ENCODE peak calls at places on chromosomes 3 and 15, in six cellular contexts. One of them, this sample, is unnamed. For H3K9me2, the result is how much of the 10 kb centered on the place peaks cover.

GRCh38 chr3:142844339-142844977 is 44.4 kb downstream of the PCOLCE2 start:
- DNase-seq in MM.1S: peak
- DNase-seq in GM23248: peak
- DNase-seq in HCT116: peak
- DNase-seq in SK-N-SH: peak
- DNase-seq in PC-3: peak
- DNase-seq in this sample: peak

GRCh38 chr3:13505147-13506130 is 25.3 kb downstream of the HDAC11 start:
- DNase-seq in SK-N-SH: no peak
- DNase-seq in GM23248: no peak
- DNase-seq in PC-3: no peak
- DNase-seq in MM.1S: no peak
- DNase-seq in HCT116: no peak
- DNase-seq in this sample: no peak

GRCh38 chr3:93973160-93974126 is at the start of gene PROS1:
- DNase-seq in MM.1S: peak
- DNase-seq in SK-N-SH: peak
- DNase-seq in PC-3: peak
- DNase-seq in GM23248: peak
- DNase-seq in HCT116: peak
- DNase-seq in this sample: peak

GRCh38 chr3:138943724-138944131 is 3.2 kb downstream of the FOXL2 start:
- DNase-seq in HCT116: no peak
- DNase-seq in GM23248: no peak
- DNase-seq in MM.1S: no peak
- DNase-seq in PC-3: peak
- DNase-seq in SK-N-SH: no peak
- DNase-seq in this sample: no peak

GRCh38 chr15:71548317-71548908 is 261.9 kb upstream of the NR2E3 start:
- DNase-seq in SK-N-SH: no peak
- DNase-seq in HCT116: no peak
- DNase-seq in GM23248: no peak
- DNase-seq in MM.1S: no peak
- DNase-seq in PC-3: no peak
- DNase-seq in this sample: no peak

GRCh38 chr3:123411340-123412040 is 37.4 kb downstream of the ADCY5 start:
- DNase-seq in PC-3: no peak
- DNase-seq in SK-N-SH: no peak
- DNase-seq in HCT116: no peak
- DNase-seq in MM.1S: no peak
- DNase-seq in GM23248: no peak
- DNase-seq in this sample: no peak

GRCh38 chr3:139302084-139302800 is 41.6 kb upstream of the MRPS22 start:
- DNase-seq in SK-N-SH: peak
- DNase-seq in GM23248: peak
- DNase-seq in MM.1S: peak
- DNase-seq in HCT116: peak
- DNase-seq in PC-3: peak
- DNase-seq in this sample: no peak

GRCh38 chr15:84684092-84684491 is 26.1 kb upstream of the NMB start:
- DNase-seq in HCT116: no peak
- DNase-seq in MM.1S: no peak
- DNase-seq in SK-N-SH: no peak
- DNase-seq in PC-3: no peak
- DNase-seq in GM23248: no peak
- DNase-seq in this sample: no peak

GRCh38 chr15:84944861-84945260 is 36.8 kb upstream of the PDE8A start:
- DNase-seq in MM.1S: no peak
- DNase-seq in SK-N-SH: no peak
- DNase-seq in HCT116: no peak
- DNase-seq in GM23248: no peak
- DNase-seq in PC-3: no peak
- DNase-seq in this sample: no peak

GRCh38 chr3:188179006-188179966 is 25.3 kb downstream of the LPP start:
- DNase-seq in SK-N-SH: no peak
- DNase-seq in GM23248: peak
- DNase-seq in MM.1S: no peak
- DNase-seq in HCT116: no peak
- DNase-seq in PC-3: no peak
- DNase-seq in this sample: peak

GRCh38 chr3:184352897-184353545 is 8.4 kb downstream of the CLCN2 start:
- DNase-seq in GM23248: no peak
- DNase-seq in MM.1S: no peak
- DNase-seq in SK-N-SH: no peak
- DNase-seq in HCT116: no peak
- DNase-seq in PC-3: no peak
- DNase-seq in this sample: no peak

GRCh38 chr3:160935413-160936095 is 169.6 kb downstream of the B3GALNT1 start:
- DNase-seq in PC-3: no peak
- DNase-seq in HCT116: no peak
- DNase-seq in MM.1S: no peak
- DNase-seq in SK-N-SH: no peak
- DNase-seq in GM23248: no peak
- DNase-seq in this sample: no peak

GRCh38 chr3:52527039-52527731 is 6.5 kb downstream of the NT5DC2 start:
- DNase-seq in HCT116: no peak
- DNase-seq in PC-3: no peak
- DNase-seq in SK-N-SH: no peak
- DNase-seq in MM.1S: no peak
- DNase-seq in GM23248: no peak
- DNase-seq in this sample: no peak

GRCh38 chr3:141148169-141148568 is 83.5 kb upstream of the PXYLP1 start:
- DNase-seq in PC-3: no peak
- DNase-seq in MM.1S: no peak
- DNase-seq in SK-N-SH: no peak
- DNase-seq in HCT116: no peak
- DNase-seq in GM23248: no peak
- DNase-seq in this sample: no peak

GRCh38 chr15:35308802-35309201 is 223.7 kb upstream of the NANOGP8 start:
- DNase-seq in SK-N-SH: no peak
- DNase-seq in HCT116: no peak
- DNase-seq in PC-3: peak
- DNase-seq in MM.1S: no peak
- DNase-seq in GM23248: peak
- DNase-seq in this sample: no peak

GRCh38 chr15:97026781-97027180 is 696.3 kb downstream of the NR2F2 start:
- DNase-seq in HCT116: no peak
- DNase-seq in GM23248: no peak
- DNase-seq in MM.1S: no peak
- DNase-seq in PC-3: no peak
- DNase-seq in SK-N-SH: no peak
- DNase-seq in this sample: no peak

GRCh38 chr3:188916934-188917391 is 254.8 kb upstream of the TPRG1 start:
- DNase-seq in HCT116: no peak
- DNase-seq in GM23248: peak
- DNase-seq in PC-3: no peak
- DNase-seq in SK-N-SH: no peak
- DNase-seq in MM.1S: no peak
- DNase-seq in this sample: no peak

GRCh38 chr3:112133606-112134334 is 722 bp upstream of the GCSAM start:
- DNase-seq in SK-N-SH: no peak
- DNase-seq in PC-3: no peak
- DNase-seq in HCT116: no peak
- DNase-seq in GM23248: no peak
- DNase-seq in MM.1S: no peak
- DNase-seq in this sample: peak

GRCh38 chr15:70096975-70097336 is 761 bp downstream of the TLE3 start:
- DNase-seq in GM23248: peak
- DNase-seq in MM.1S: peak
- DNase-seq in PC-3: no peak
- DNase-seq in SK-N-SH: no peak
- DNase-seq in HCT116: no peak
- DNase-seq in this sample: no peak

GRCh38 chr3:111032677-111033076 is 38.9 kb upstream of the NECTIN3 start:
- DNase-seq in GM23248: no peak
- DNase-seq in HCT116: no peak
- DNase-seq in PC-3: peak
- DNase-seq in SK-N-SH: no peak
- DNase-seq in MM.1S: no peak
- DNase-seq in this sample: no peak

DNA sequence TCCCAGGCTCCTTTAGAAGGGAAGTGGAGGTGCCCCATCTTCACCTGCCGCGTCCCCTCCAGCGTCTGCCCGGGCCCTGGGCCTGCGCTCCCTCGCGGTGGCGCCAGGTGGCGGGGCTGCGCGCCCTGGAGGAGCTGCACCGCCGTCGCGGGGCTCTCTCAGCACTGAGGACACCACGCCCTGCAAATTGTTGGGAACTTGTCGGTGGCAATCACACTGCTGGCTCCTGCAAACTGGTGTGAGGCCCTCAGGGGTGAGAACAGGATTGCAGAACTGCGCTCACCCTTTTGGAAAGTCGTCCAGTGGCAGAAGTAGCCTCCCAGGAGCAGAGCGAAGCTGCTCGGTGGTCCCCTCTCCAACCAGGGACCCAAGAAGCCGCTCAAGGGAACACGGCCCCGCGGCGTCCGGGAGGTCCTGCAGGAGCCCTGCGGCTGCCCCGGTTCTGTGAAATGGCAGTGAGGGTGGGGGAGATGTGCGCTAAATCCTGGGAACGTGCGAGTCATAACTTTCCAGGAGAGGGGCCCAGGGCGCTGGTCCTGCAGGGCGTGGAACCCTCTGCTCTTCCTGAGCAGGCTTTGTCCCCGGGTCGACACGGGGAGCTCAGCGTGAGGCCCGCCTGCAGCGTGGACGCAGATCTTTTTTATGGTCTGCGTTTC is 995 bp upstream of the LRRK1 start:
- DNase-seq in GM23248: peak
- DNase-seq in SK-N-SH: peak
- DNase-seq in HCT116: peak
- DNase-seq in PC-3: peak
- DNase-seq in MM.1S: peak
- DNase-seq in this sample: peak
- H3K4me2 ChIP-seq in GM23248: peak
- H3K4me2 ChIP-seq in SK-N-SH: peak
- H3K4me2 ChIP-seq in HCT116: peak
- H3K4me2 ChIP-seq in PC-3: peak
- H3K4me2 ChIP-seq in MM.1S: peak
- H3K4me2 ChIP-seq in this sample: peak

DNA sequence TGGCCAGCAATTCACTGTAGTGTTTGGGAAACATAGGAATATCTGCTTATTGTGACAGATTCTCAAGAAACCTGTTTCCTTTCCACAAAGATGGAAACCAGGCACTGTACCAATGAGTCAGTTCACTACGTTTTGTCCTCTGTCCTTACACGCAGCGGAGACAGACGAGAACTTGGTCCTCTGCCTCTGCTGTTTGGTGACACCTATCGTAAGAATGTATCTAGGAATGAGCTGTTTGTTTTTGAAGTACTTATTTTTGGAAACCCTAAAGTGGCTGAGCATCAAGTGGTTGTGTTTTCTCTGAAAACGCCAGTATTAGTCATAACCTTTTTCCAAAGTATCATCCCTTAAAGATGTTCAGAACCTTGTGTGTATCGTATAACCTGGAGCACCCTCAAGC is 93.0 kb downstream of the PGPEP1L start:
- DNase-seq in HCT116: no peak
- DNase-seq in PC-3: peak
- DNase-seq in GM23248: peak
- DNase-seq in SK-N-SH: no peak
- DNase-seq in MM.1S: no peak
- DNase-seq in this sample: no peak
- H3K9ac ChIP-seq in HCT116: no peak
- H3K9ac ChIP-seq in PC-3: no peak
- H3K9ac ChIP-seq in GM23248: no peak
- H3K9ac ChIP-seq in SK-N-SH: no peak
- H3K9ac ChIP-seq in MM.1S: no peak
- H3K9ac ChIP-seq in this sample: no peak

GRCh38 chr15:90062023-90062728 is 40.1 kb downstream of the IDH2 start:
- DNase-seq in GM23248: no peak
- DNase-seq in SK-N-SH: no peak
- DNase-seq in MM.1S: no peak
- DNase-seq in HCT116: no peak
- DNase-seq in PC-3: peak
- DNase-seq in this sample: peak

GRCh38 chr15:90064931-90065681 is 37.2 kb downstream of the IDH2 start:
- DNase-seq in PC-3: no peak
- DNase-seq in SK-N-SH: no peak
- DNase-seq in MM.1S: no peak
- DNase-seq in GM23248: no peak
- DNase-seq in HCT116: no peak
- DNase-seq in this sample: no peak

GRCh38 chr15:90060797-90061196 is 41.5 kb downstream of the IDH2 start:
- DNase-seq in PC-3: no peak
- DNase-seq in MM.1S: no peak
- DNase-seq in GM23248: peak
- DNase-seq in SK-N-SH: no peak
- DNase-seq in HCT116: no peak
- DNase-seq in this sample: no peak

GRCh38 chr15:90063733-90064247 is 38.5 kb downstream of the IDH2 start:
- DNase-seq in PC-3: no peak
- DNase-seq in HCT116: no peak
- DNase-seq in SK-N-SH: no peak
- DNase-seq in MM.1S: no peak
- DNase-seq in GM23248: no peak
- DNase-seq in this sample: no peak

DNA sequence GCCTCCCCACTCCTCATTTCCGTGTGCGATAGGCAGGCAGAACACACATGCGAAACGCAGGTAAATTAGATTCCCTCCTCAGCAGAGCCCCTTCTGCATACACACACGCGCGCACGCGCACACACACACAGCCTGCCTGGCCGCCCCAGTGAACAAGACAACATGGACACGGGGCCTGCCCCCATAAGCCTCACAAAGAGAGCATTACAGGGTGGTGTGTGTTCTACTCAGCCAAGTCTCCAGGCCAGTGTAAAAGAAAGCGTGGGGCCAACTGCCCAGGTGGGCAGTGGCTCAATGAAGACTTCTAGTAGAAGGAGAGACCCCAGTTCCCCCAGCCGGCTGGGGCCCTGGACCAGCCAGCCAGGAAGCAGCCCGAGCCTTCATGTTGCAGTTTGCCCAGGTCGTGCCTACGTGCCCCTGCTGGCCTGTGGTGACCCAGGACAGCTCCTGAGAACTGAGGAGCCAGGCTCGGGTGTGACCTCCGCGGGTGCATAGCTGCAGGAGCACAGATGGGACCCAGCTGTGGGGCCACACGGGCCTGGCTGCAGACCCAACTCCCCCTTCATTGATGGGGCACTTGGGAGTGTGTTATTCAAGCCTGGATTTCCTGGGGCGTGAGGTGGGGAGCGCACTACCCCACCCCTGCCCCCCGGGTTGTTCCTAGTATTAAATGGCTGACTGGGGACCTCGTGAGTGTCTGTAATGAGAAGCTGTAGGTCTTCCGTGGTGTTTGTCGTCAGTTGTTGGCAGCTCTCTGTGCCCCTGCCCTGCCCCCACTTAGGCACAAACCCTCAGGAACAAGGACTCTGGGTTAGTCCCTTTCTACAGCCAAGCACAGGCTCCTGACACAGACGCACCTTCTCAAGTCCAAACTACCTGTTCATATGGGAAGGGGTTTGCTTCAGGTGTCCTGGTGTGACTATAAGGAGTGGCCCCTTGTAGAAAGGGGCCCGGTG is 39.3 kb downstream of the IDH2 start:
- DNase-seq in GM23248: no peak
- DNase-seq in MM.1S: no peak
- DNase-seq in SK-N-SH: no peak
- DNase-seq in PC-3: no peak
- DNase-seq in HCT116: no peak
- DNase-seq in this sample: no peak
- H3K9me2 ChIP-seq in GM23248: under half
- H3K9me2 ChIP-seq in MM.1S: under half
- H3K9me2 ChIP-seq in SK-N-SH: under half
- H3K9me2 ChIP-seq in PC-3: under half
- H3K9me2 ChIP-seq in HCT116: under half
- H3K9me2 ChIP-seq in this sample: under half

GRCh38 chr3:117661636-117662095 is 952.1 kb downstream of the TUSC7 start:
- DNase-seq in GM23248: peak
- DNase-seq in MM.1S: no peak
- DNase-seq in PC-3: no peak
- DNase-seq in SK-N-SH: no peak
- DNase-seq in HCT116: no peak
- DNase-seq in this sample: no peak
- H3K4me2 ChIP-seq in GM23248: peak
- H3K4me2 ChIP-seq in MM.1S: no peak
- H3K4me2 ChIP-seq in PC-3: no peak
- H3K4me2 ChIP-seq in SK-N-SH: peak
- H3K4me2 ChIP-seq in HCT116: no peak
- H3K4me2 ChIP-seq in this sample: no peak

This sample was measured in Karpas-422.